ENCODE peak calls at places on chromosomes 12 and 14, in five cellular contexts. One of them, this sample, is unnamed.

GRCh38 chr12:15928345-15928744 is 17.2 kb downstream of the DERA start:
- DNase-seq in testis: no peak
- DNase-seq in aorta: no peak
- DNase-seq in stimulated activated naive CD4-positive, alpha-beta T cell: no peak
- DNase-seq in T-helper 1 cell: no peak
- DNase-seq in this sample: no peak

GRCh38 chr14:96277890-96278289 is 21.9 kb downstream of the BDKRB1 start:
- DNase-seq in testis: no peak
- DNase-seq in T-helper 1 cell: no peak
- DNase-seq in stimulated activated naive CD4-positive, alpha-beta T cell: no peak
- DNase-seq in aorta: no peak
- DNase-seq in this sample: no peak

GRCh38 chr12:89117448-89118034 is 234.8 kb downstream of the DUSP6 start:
- DNase-seq in stimulated activated naive CD4-positive, alpha-beta T cell: no peak
- DNase-seq in testis: no peak
- DNase-seq in T-helper 1 cell: no peak
- DNase-seq in aorta: no peak
- DNase-seq in this sample: no peak

GRCh38 chr14:64569108-64570045 is 19.6 kb downstream of the PPP1R36 start:
- DNase-seq in stimulated activated naive CD4-positive, alpha-beta T cell: no peak
- DNase-seq in testis: peak; percentile 45
- DNase-seq in aorta: peak; percentile 83
- DNase-seq in T-helper 1 cell: no peak
- DNase-seq in this sample: no peak

GRCh38 chr12:121392325-121392716 is 7.6 kb upstream of the RNF34 start:
- DNase-seq in stimulated activated naive CD4-positive, alpha-beta T cell: no peak
- DNase-seq in aorta: no peak
- DNase-seq in T-helper 1 cell: no peak
- DNase-seq in testis: no peak
- DNase-seq in this sample: no peak

GRCh38 chr12:96220902-96221301 is 26.7 kb downstream of the ELK3 start:
- DNase-seq in testis: no peak
- DNase-seq in aorta: no peak
- DNase-seq in T-helper 1 cell: no peak
- DNase-seq in stimulated activated naive CD4-positive, alpha-beta T cell: no peak
- DNase-seq in this sample: no peak

GRCh38 chr12:124496584-124496983 is 70.8 kb downstream of the NCOR2 start:
- DNase-seq in stimulated activated naive CD4-positive, alpha-beta T cell: no peak
- DNase-seq in aorta: no peak
- DNase-seq in T-helper 1 cell: no peak
- DNase-seq in testis: no peak
- DNase-seq in this sample: no peak

GRCh38 chr12:613996-614726 is 49.1 kb downstream of the NINJ2 start:
- DNase-seq in aorta: peak; percentile 65
- DNase-seq in T-helper 1 cell: no peak
- DNase-seq in testis: peak; percentile 42
- DNase-seq in stimulated activated naive CD4-positive, alpha-beta T cell: peak; percentile 29
- DNase-seq in this sample: peak; percentile 27

GRCh38 chr12:118189761-118190181 is 53.8 kb downstream of the PEBP1 start:
- DNase-seq in T-helper 1 cell: no peak
- DNase-seq in aorta: no peak
- DNase-seq in testis: peak; percentile 54
- DNase-seq in stimulated activated naive CD4-positive, alpha-beta T cell: no peak
- DNase-seq in this sample: no peak

GRCh38 chr12:65164774-65165173 is 4.6 kb upstream of the LEMD3 start:
- DNase-seq in T-helper 1 cell: no peak
- DNase-seq in testis: no peak
- DNase-seq in stimulated activated naive CD4-positive, alpha-beta T cell: no peak
- DNase-seq in aorta: no peak
- DNase-seq in this sample: no peak

GRCh38 chr12:116044181-116044580 is 233.3 kb downstream of the MED13L start:
- DNase-seq in aorta: no peak
- DNase-seq in stimulated activated naive CD4-positive, alpha-beta T cell: no peak
- DNase-seq in testis: no peak
- DNase-seq in T-helper 1 cell: no peak
- DNase-seq in this sample: no peak

GRCh38 chr12:107415066-107415465 is 270.5 kb upstream of the PWP1 start:
- DNase-seq in stimulated activated naive CD4-positive, alpha-beta T cell: no peak
- DNase-seq in T-helper 1 cell: no peak
- DNase-seq in aorta: no peak
- DNase-seq in testis: no peak
- DNase-seq in this sample: no peak

GRCh38 chr14:25820368-25820767 is 770.4 kb upstream of the STXBP6 start:
- DNase-seq in aorta: no peak
- DNase-seq in testis: no peak
- DNase-seq in stimulated activated naive CD4-positive, alpha-beta T cell: no peak
- DNase-seq in T-helper 1 cell: no peak
- DNase-seq in this sample: no peak

GRCh38 chr14:100535287-100536131 is 51.7 kb downstream of the BEGAIN start:
- DNase-seq in T-helper 1 cell: no peak
- DNase-seq in testis: peak; percentile 14
- DNase-seq in stimulated activated naive CD4-positive, alpha-beta T cell: no peak
- DNase-seq in aorta: no peak
- DNase-seq in this sample: no peak

GRCh38 chr12:75437564-75437963 is 43.0 kb upstream of the GLIPR1 start:
- DNase-seq in aorta: no peak
- DNase-seq in T-helper 1 cell: no peak
- DNase-seq in stimulated activated naive CD4-positive, alpha-beta T cell: no peak
- DNase-seq in testis: no peak
- DNase-seq in this sample: no peak

GRCh38 chr12:105331805-105332251 is 1.3 kb downstream of the C12orf75 start:
- DNase-seq in testis: peak; percentile 37
- DNase-seq in T-helper 1 cell: no peak
- DNase-seq in aorta: no peak
- DNase-seq in stimulated activated naive CD4-positive, alpha-beta T cell: peak; percentile 31
- DNase-seq in this sample: peak; percentile 39

GRCh38 chr12:55899035-55899434 is 28.7 kb downstream of the PYM1 start:
- DNase-seq in aorta: no peak
- DNase-seq in T-helper 1 cell: no peak
- DNase-seq in stimulated activated naive CD4-positive, alpha-beta T cell: peak; percentile 9
- DNase-seq in testis: no peak
- DNase-seq in this sample: peak; percentile 22

GRCh38 chr14:34926552-34926951 is 51.4 kb upstream of the BAZ1A start:
- DNase-seq in aorta: no peak
- DNase-seq in T-helper 1 cell: no peak
- DNase-seq in testis: no peak
- DNase-seq in stimulated activated naive CD4-positive, alpha-beta T cell: no peak
- DNase-seq in this sample: no peak

GRCh38 chr12:112998997-112999767 is 20.9 kb downstream of the OAS2 start:
- DNase-seq in aorta: no peak
- DNase-seq in stimulated activated naive CD4-positive, alpha-beta T cell: no peak
- DNase-seq in testis: no peak
- DNase-seq in T-helper 1 cell: no peak
- DNase-seq in this sample: no peak

GRCh38 chr14:100620437-100621100 is 33.4 kb upstream of the BEGAIN start:
- DNase-seq in testis: no peak
- DNase-seq in T-helper 1 cell: no peak
- DNase-seq in stimulated activated naive CD4-positive, alpha-beta T cell: no peak
- DNase-seq in aorta: peak; percentile 35
- DNase-seq in this sample: no peak

GRCh38 chr14:60002819-60003492 is 83.0 kb downstream of the LRRC9 start:
- DNase-seq in T-helper 1 cell: no peak
- DNase-seq in testis: peak; percentile 80
- DNase-seq in aorta: no peak
- DNase-seq in stimulated activated naive CD4-positive, alpha-beta T cell: no peak
- DNase-seq in this sample: no peak

GRCh38 chr14:67532998-67533753 is at the start of gene PLEKHH1:
- DNase-seq in testis: peak; percentile 84
- DNase-seq in aorta: peak; percentile 91
- DNase-seq in stimulated activated naive CD4-positive, alpha-beta T cell: peak; percentile 12
- DNase-seq in T-helper 1 cell: peak; percentile 25
- DNase-seq in this sample: peak; percentile 27